ENCODE peak calls at places on chromosomes 2 and 18, in four cellular contexts. One of them, this sample, is unnamed.

GRCh38 chr2:190344275-190344827 is 962 bp downstream of the INPP1 start:
- DNase-seq in SK-N-SH: no peak
- DNase-seq in COLO829: no peak
- DNase-seq in foreskin fibroblast: no peak
- DNase-seq in this sample: no peak

GRCh38 chr2:70779911-70780580 is 10.4 kb downstream of the FIGLA start:
- DNase-seq in SK-N-SH: no peak
- DNase-seq in COLO829: no peak
- DNase-seq in foreskin fibroblast: no peak
- DNase-seq in this sample: peak

GRCh38 chr2:108571262-108571661 is 37.0 kb downstream of the LIMS1 start:
- DNase-seq in SK-N-SH: no peak
- DNase-seq in COLO829: no peak
- DNase-seq in foreskin fibroblast: no peak
- DNase-seq in this sample: no peak

GRCh38 chr2:74316616-74317295 is 26.5 kb downstream of the SLC4A5 start:
- DNase-seq in SK-N-SH: no peak
- DNase-seq in COLO829: no peak
- DNase-seq in foreskin fibroblast: no peak
- DNase-seq in this sample: no peak

GRCh38 chr2:75481041-75481836 is 79.5 kb downstream of the EVA1A start:
- DNase-seq in SK-N-SH: peak
- DNase-seq in COLO829: no peak
- DNase-seq in foreskin fibroblast: peak
- DNase-seq in this sample: peak

GRCh38 chr18:58023108-58023507 is 20.9 kb upstream of the NEDD4L start:
- DNase-seq in SK-N-SH: no peak
- DNase-seq in COLO829: no peak
- DNase-seq in foreskin fibroblast: no peak
- DNase-seq in this sample: no peak

GRCh38 chr2:68915345-68915841 is 37.3 kb downstream of the GKN2 start:
- DNase-seq in SK-N-SH: no peak
- DNase-seq in COLO829: no peak
- DNase-seq in foreskin fibroblast: no peak
- DNase-seq in this sample: no peak

GRCh38 chr2:196601430-196602306 is 37.8 kb upstream of the CCDC150 start:
- DNase-seq in SK-N-SH: peak
- DNase-seq in COLO829: peak
- DNase-seq in foreskin fibroblast: peak
- DNase-seq in this sample: peak

GRCh38 chr2:102789349-102790085 is 27.7 kb downstream of the TMEM182 start:
- DNase-seq in SK-N-SH: no peak
- DNase-seq in COLO829: no peak
- DNase-seq in foreskin fibroblast: no peak
- DNase-seq in this sample: no peak

GRCh38 chr2:185807351-185807750 is 68.7 kb downstream of the FSIP2 start:
- DNase-seq in SK-N-SH: no peak
- DNase-seq in COLO829: no peak
- DNase-seq in foreskin fibroblast: no peak
- DNase-seq in this sample: no peak

GRCh38 chr2:185372188-185372587 is 366.4 kb upstream of the FSIP2 start:
- DNase-seq in SK-N-SH: no peak
- DNase-seq in COLO829: no peak
- DNase-seq in foreskin fibroblast: no peak
- DNase-seq in this sample: no peak

GRCh38 chr2:112150447-112150846 is 12.3 kb downstream of the FBLN7 start:
- DNase-seq in SK-N-SH: no peak
- DNase-seq in COLO829: no peak
- DNase-seq in foreskin fibroblast: peak
- DNase-seq in this sample: peak

GRCh38 chr2:127537644-127538043 is 2.2 kb downstream of the MYO7B start:
- DNase-seq in SK-N-SH: no peak
- DNase-seq in COLO829: no peak
- DNase-seq in foreskin fibroblast: no peak
- DNase-seq in this sample: no peak

GRCh38 chr18:62829936-62830335 is 114.6 kb downstream of the PHLPP1 start:
- DNase-seq in SK-N-SH: no peak
- DNase-seq in COLO829: no peak
- DNase-seq in foreskin fibroblast: no peak
- DNase-seq in this sample: no peak

GRCh38 chr2:49490710-49491109 is 336.4 kb upstream of the FSHR start:
- DNase-seq in SK-N-SH: no peak
- DNase-seq in COLO829: peak
- DNase-seq in foreskin fibroblast: no peak
- DNase-seq in this sample: no peak

GRCh38 chr18:23822590-23823385 is 133.5 kb downstream of the LAMA3 start:
- DNase-seq in SK-N-SH: no peak
- DNase-seq in COLO829: no peak
- DNase-seq in foreskin fibroblast: no peak
- DNase-seq in this sample: no peak

GRCh38 chr2:204479557-204479956 is 65.7 kb upstream of the PARD3B start:
- DNase-seq in SK-N-SH: no peak
- DNase-seq in COLO829: no peak
- DNase-seq in foreskin fibroblast: peak
- DNase-seq in this sample: no peak

GRCh38 chr2:160288324-160288723 is 88.3 kb upstream of the ITGB6 start:
- DNase-seq in SK-N-SH: no peak
- DNase-seq in COLO829: no peak
- DNase-seq in foreskin fibroblast: no peak
- DNase-seq in this sample: no peak

This sample was measured in hepatic stellate cell.